ENCODE peak calls at places on chromosomes 12 and 14, in eight cellular contexts. X is breast epithelium, W is prostate gland, N is IMR-90, U is cardiac muscle cell, F is lung, R is psoas muscle, L is upper lobe of left lung. O is an unnamed sample.

GRCh38 chr12:103799504-103800251 is 41.4 kb downstream of the NT5DC3 start:
- DNase-seq in X (peak; percentile 72), F (no peak), W (no peak), L (peak; percentile 66), U (no peak), R (no peak), N (peak; percentile 68), O (peak; percentile 70)

GRCh38 chr12:14554281-14555008 is 13.2 kb downstream of the PLBD1 start:
- DNase-seq in R (peak; percentile 94), U (peak; percentile 92), X (peak; percentile 74), N (no peak), L (peak; percentile 94), W (peak; percentile 73), F (peak; percentile 87), O (peak; percentile 69)

GRCh38 chr12:1611775-1612174 is 17.3 kb upstream of the WNT5B start:
- DNase-seq in W (no peak), N (peak; percentile 95), X (no peak), R (no peak), U (no peak), F (no peak), L (no peak), O (no peak)

GRCh38 chr12:108337235-108338223 is 1.6 kb downstream of the CMKLR1 start:
- DNase-seq in R (no peak), F (no peak), W (no peak), L (peak; percentile 37), N (peak; percentile 8), X (no peak), U (peak; percentile 20), O (no peak)

GRCh38 chr12:59041241-59042121 is 121.2 kb upstream of the LRIG3 start:
- DNase-seq in X (no peak), R (no peak), F (no peak), N (peak; percentile 96), U (no peak), L (no peak), W (peak; percentile 34), O (no peak)

GRCh38 chr12:49055978-49056754 is 4.4 kb downstream of the KMT2D start:
- DNase-seq in X (no peak), R (no peak), U (peak; percentile 56), W (peak; percentile 47), F (peak; percentile 79), N (peak; percentile 82), L (peak; percentile 91), O (no peak)

GRCh38 chr12:4648099-4648498 is 752 bp downstream of the AKAP3 start:
- DNase-seq in X (no peak), W (no peak), F (no peak), L (no peak), U (no peak), N (no peak), R (no peak), O (no peak)

GRCh38 chr12:125634813-125635212 is 569.6 kb downstream of the AACS start:
- DNase-seq in R (no peak), W (no peak), F (no peak), N (no peak), U (no peak), X (no peak), L (peak; percentile 66), O (no peak)

GRCh38 chr12:78680596-78680995 is 184.0 kb upstream of the SYT1 start:
- DNase-seq in U (no peak), R (no peak), N (no peak), F (no peak), X (no peak), W (no peak), L (no peak), O (no peak)

GRCh38 chr12:44015333-44015941 is 179.6 kb downstream of the TMEM117 start:
- DNase-seq in U (peak; percentile 67), N (peak; percentile 66), L (no peak), F (no peak), R (no peak), W (no peak), X (no peak), O (no peak)

GRCh38 chr12:62625238-62625637 is 158.6 kb downstream of the MON2 start:
- DNase-seq in W (no peak), U (no peak), N (peak; percentile 13), X (no peak), F (no peak), R (no peak), L (peak; percentile 26), O (no peak)

GRCh38 chr12:132771126-132771838 is 9.7 kb upstream of the ANKLE2 start:
- DNase-seq in L (no peak), U (no peak), N (peak; percentile 61), F (no peak), W (no peak), X (no peak), R (no peak), O (no peak)

GRCh38 chr14:22668417-22668816 is 24.3 kb upstream of the OR6J1 start:
- DNase-seq in U (no peak), F (no peak), N (peak; percentile 65), W (no peak), L (no peak), R (no peak), X (no peak), O (peak; percentile 38)

GRCh38 chr14:24376448-24377070 is 8.6 kb downstream of the NFATC4 start:
- DNase-seq in F (no peak), U (no peak), X (no peak), N (no peak), L (no peak), W (no peak), R (no peak), O (no peak)

GRCh38 chr12:107393043-107393725 is 292.4 kb upstream of the PWP1 start:
- DNase-seq in X (no peak), F (no peak), R (no peak), U (no peak), L (no peak), W (no peak), N (no peak), O (no peak)

GRCh38 chr14:55302770-55303472 is 31.7 kb downstream of the FBXO34 start:
- DNase-seq in W (no peak), N (no peak), U (no peak), R (no peak), F (no peak), X (no peak), L (no peak), O (no peak)

GRCh38 chr12:47560408-47560807 is 145.4 kb downstream of the RPAP3 start:
- DNase-seq in R (no peak), N (no peak), U (no peak), X (no peak), L (no peak), W (no peak), F (no peak), O (no peak)

DNA sequence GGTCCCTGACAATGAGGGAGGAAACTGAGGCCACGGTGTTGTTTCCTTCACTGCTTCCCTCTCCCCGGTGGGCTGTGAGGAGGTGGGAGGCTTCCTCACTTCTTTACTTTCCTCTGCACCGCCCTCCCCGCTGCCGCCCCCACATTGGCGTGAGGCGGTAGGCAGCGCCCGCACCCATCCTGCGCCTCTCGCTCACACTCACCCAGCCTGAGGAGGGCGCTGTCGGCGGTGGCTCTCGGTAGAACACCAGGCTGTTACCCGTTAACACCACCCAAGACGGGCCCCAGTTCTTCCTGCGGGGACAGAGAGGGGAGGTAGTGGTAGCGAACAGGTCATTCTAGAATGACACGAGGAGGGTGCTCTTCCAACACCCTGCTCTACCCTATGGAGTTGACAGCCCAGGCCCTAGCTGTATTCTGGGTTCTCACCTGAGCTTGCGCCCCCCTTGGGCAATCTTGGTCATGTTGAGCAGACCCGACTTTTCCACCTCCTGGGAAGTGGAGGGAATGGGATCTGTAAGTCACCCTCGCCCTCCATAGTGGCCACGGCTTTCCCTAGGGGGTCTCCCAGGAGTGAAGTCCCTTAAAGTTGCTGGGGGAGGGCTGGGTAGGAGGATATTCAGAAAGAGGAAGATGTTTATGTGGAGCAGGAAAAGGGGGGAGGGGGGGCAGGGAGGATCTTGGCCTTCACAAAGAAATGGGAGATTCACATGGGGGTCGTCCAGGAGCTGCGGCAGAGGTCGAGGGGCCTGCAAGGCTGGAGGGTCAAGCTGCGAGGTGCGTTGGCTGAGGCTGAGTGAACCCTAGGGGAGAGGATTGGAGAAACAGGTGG is 3.3 kb downstream of the ARHGAP9 start:
- DNase-seq in F (no peak), X (no peak), W (no peak), R (no peak), U (no peak), L (peak; percentile 65), N (no peak), O (no peak)
- H3K4me3 ChIP-seq in F (peak overlapping the region; percentile 0), X (peak overlapping the region; percentile 51), W (peak overlapping the region; percentile 12), R (peak overlapping the region; percentile 64), U (peak overlapping the region; percentile 20), L (peak overlapping the region; percentile 50), N (no peak overlapping the region), O (no peak overlapping the region)

GRCh38 chr14:101843038-101843437 is 81.5 kb downstream of the PPP2R5C start:
- DNase-seq in U (no peak), L (no peak), X (no peak), F (no peak), W (no peak), N (no peak), R (no peak), O (no peak)
- H3K27ac ChIP-seq in U (no peak overlapping the region), L (no peak overlapping the region), X (no peak overlapping the region), F (no peak overlapping the region), W (no peak overlapping the region), N (no peak overlapping the region), R (no peak overlapping the region), O (no peak overlapping the region)

GRCh38 chr14:101318271-101318670 is 243.0 kb upstream of the DIO3 start:
- DNase-seq in R (no peak), F (no peak), W (no peak), N (no peak), X (no peak), L (no peak), U (no peak), O (no peak)

GRCh38 chr14:101315802-101316296 is 245.4 kb upstream of the DIO3 start:
- DNase-seq in N (no peak), L (no peak), F (no peak), X (no peak), W (no peak), U (no peak), R (no peak), O (no peak)

DNA sequence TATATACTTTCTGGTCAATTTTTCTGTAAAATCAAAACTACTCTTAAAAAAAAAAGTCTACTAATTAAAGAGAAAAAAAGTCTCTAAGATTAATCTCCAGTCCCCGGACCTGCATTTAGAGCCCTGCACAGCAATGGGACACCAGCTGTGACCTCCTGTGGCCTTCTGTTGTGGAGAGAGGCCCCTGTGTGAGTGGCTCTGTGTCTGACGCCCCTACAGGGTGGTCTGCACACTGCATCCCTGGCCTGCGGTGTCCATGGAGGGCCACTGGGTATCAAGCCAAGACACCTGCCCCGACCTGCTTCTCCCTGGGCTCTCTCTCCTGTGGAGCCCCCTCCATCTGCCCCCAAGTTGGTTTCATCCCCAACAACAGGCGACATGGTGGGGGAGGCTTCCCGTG is 248.0 kb upstream of the DIO3 start:
- DNase-seq in U (no peak), R (no peak), N (no peak), W (no peak), F (no peak), L (no peak), X (no peak), O (no peak)
- H3K9me3 ChIP-seq in U (no peaks in the 10 kb centered on the region), R (peaks cover 3% of the 10 kb centered on the region), N (peaks cover 10% of the 10 kb centered on the region), W (no peaks in the 10 kb centered on the region), F (peaks cover 11% of the 10 kb centered on the region), L (no peaks in the 10 kb centered on the region), X (peaks cover 31% of the 10 kb centered on the region), O (peaks cover 42% of the 10 kb centered on the region)

DNA sequence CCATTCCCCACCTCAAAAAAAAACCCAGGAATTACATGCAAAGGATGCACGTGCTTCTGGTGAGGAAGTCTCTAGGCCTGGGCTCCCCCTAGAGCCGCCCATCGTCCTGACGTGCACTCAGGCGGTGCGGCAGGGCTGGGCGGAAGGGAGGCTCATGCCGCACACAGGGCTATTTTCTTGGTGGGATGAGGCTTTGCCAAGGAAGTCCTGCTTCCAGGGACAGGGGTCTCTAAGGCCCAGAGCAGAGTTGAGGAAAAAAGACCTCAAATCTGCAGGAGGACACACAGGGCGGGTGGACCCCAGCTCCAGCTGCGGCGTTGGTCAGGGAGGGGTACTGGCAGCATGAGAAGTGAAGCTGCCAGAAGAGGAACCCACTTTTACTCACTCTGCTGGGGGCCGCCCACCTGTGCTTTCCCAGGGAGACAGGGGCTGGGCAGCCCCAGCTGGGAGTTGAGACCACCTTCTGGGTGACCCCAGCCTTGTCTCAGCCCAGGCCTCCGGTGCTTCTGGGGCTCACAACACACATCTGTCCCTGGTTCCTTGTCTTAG is 4.2 kb downstream of the RHOF start:
- DNase-seq in F (no peak), X (no peak), U (no peak), L (no peak), W (no peak), N (no peak), R (no peak), O (no peak)
- H3K4me3 ChIP-seq in F (no peak overlapping the region), X (no peak overlapping the region), U (no peak overlapping the region), L (peak overlapping the region; percentile 26), W (no peak overlapping the region), N (no peak overlapping the region), R (no peak overlapping the region), O (peak overlapping the region; percentile 79)

O was measured in PC-9.